ENCODE peak calls at places on chromosomes 11 and 22, in six cellular contexts. A is HCT116, T is HepG2, F is H1, S is SK-N-SH, Z is K562. E is an unnamed sample.

GRCh38 chr11:89293966-89294679 is 116.4 kb downstream of the TYR start:
- DNase-seq in F (peak; percentile 71), S (no peak), Z (no peak), A (no peak), T (no peak), E (no peak)

GRCh38 chr11:102604011-102604410 is 21.1 kb downstream of the MMP20 start:
- DNase-seq in T (no peak), S (no peak), A (no peak), Z (no peak), F (no peak), E (no peak)

GRCh38 chr22:37896181-37896592 is 9.9 kb upstream of the MICALL1 start:
- DNase-seq in S (no peak), F (no peak), Z (no peak), A (no peak), T (peak; percentile 90), E (no peak)

GRCh38 chr11:68009391-68010000 is 631 bp upstream of the ALDH3B1 start:
- DNase-seq in Z (no peak), F (no peak), T (no peak), A (no peak), S (no peak), E (no peak)

GRCh38 chr22:41907436-41908401 is 7.2 kb downstream of the SHISA8 start:
- DNase-seq in T (no peak), Z (no peak), F (no peak), A (no peak), S (no peak), E (no peak)

GRCh38 chr22:23263651-23264555 is 83.6 kb downstream of the BCR start:
- DNase-seq in S (no peak), A (no peak), F (no peak), Z (no peak), T (no peak), E (no peak)

GRCh38 chr11:61171907-61172306 is 10.7 kb upstream of the VPS37C start:
- DNase-seq in S (no peak), T (no peak), Z (no peak), A (no peak), F (no peak), E (no peak)

GRCh38 chr11:121842186-121842585 is 273.8 kb downstream of the BLID start:
- DNase-seq in T (no peak), Z (no peak), S (no peak), F (no peak), A (no peak), E (no peak)

GRCh38 chr11:114604886-114605285 is 9.3 kb upstream of the NXPE4 start:
- DNase-seq in T (no peak), A (no peak), S (no peak), F (no peak), Z (no peak), E (no peak)

GRCh38 chr11:19216709-19217374 is 15.1 kb upstream of the CSRP3 start:
- DNase-seq in T (no peak), A (no peak), S (no peak), Z (no peak), F (no peak), E (peak; percentile 85)

GRCh38 chr11:110463153-110463552 is 33.4 kb downstream of the FDX1 start:
- DNase-seq in S (peak; percentile 49), F (peak; percentile 65), T (no peak), A (no peak), Z (no peak), E (peak; percentile 68)

GRCh38 chr22:36870250-36870649 is 9.4 kb downstream of the NCF4 start:
- DNase-seq in Z (no peak), A (peak; percentile 37), T (no peak), F (no peak), S (peak; percentile 61), E (no peak)

GRCh38 chr11:33808228-33808828 is 34.0 kb upstream of the FBXO3 start:
- DNase-seq in S (peak; percentile 71), Z (peak; percentile 79), F (peak; percentile 99), A (peak; percentile 75), T (peak; percentile 63), E (peak; percentile 65)

GRCh38 chr22:39500101-39500500 is 2.0 kb upstream of the MIEF1 start:
- DNase-seq in A (no peak), F (no peak), Z (no peak), T (no peak), S (no peak), E (no peak)

GRCh38 chr22:27714076-27714475 is 87.5 kb downstream of the MN1 start:
- DNase-seq in A (no peak), F (no peak), S (no peak), T (no peak), Z (no peak), E (no peak)

DNA sequence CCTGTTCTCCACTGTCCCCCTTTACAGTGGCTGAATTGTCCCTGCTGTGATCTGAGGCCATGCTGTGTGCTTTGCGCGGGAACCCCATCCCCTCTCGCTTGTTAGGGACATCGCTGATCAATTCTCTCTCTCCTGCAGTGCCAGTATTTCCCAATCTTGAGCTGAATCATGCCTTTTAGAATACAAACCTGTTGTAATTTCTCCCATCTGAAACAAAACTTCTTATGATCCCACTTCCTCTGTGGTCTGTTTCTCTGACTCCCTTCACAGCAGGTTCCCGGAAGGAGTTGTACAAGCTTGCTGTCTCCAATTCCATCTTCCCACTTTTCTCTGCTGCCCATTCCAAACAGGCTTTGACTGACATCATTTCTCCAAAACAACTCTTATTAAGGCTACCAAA is 16.8 kb downstream of the ADAMTS15 start:
- DNase-seq in F (no peak), Z (no peak), T (no peak), S (no peak), A (no peak), E (no peak)
- TF ChIP-seq JUND in F (no peak), Z (no peak), T (no peak), S (no peak), A (no peak), E (no peak)

GRCh38 chr11:94840209-94840608 is 72.1 kb downstream of the AMOTL1 start:
- DNase-seq in S (no peak), A (no peak), F (no peak), T (no peak), Z (no peak), E (no peak)

GRCh38 chr11:94849836-94850235 is 81.7 kb downstream of the AMOTL1 start:
- DNase-seq in F (no peak), A (no peak), Z (no peak), T (no peak), S (no peak), E (no peak)

GRCh38 chr11:94844031-94844430 is 75.9 kb downstream of the AMOTL1 start:
- DNase-seq in A (no peak), Z (no peak), S (no peak), F (no peak), T (no peak), E (no peak)

DNA sequence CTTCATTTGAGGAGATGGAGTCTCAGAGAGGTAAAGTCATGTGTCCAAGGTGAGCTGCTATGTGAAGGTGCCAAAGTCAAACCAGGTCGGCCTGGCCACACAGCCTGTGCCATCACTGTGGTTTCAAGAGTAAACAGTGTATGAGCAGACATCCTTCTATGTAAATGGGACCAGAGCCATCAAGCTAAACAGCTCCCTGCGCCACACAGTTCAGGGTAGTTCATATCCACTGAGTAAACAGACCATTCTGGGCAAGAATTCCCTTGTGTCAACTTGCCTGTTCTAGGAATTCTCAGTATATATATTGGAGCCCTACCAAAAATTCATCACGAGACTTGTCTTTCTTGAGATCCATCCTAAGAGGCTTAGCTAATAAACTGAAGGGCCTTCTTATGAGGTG is 77.5 kb downstream of the AMOTL1 start:
- DNase-seq in S (no peak), T (peak; percentile 48), Z (no peak), F (no peak), A (no peak), E (peak; percentile 98)
- TF ChIP-seq JUND in S (no peak), T (no peak), Z (no peak), F (no peak), A (no peak), E (peak; percentile 71)

DNA sequence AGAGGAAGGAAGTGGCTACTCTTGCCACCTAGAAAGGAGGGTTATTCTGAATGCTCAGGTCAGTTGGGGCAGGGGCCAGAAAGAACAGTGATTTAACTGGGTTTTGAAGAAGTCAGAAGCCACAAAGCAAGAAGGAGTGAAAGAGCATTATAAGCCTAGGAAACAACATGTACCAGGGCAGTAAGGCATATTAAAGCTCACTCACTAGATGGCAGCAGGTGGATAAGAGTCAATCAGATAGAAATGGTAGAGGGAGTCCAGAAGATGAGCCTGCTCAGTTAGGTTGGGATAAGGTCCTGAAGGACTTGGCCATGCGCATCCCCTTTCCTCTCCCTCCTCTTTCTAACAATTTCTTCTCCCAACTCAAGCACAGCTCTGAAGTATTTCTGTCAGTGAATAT is 22.0 kb upstream of the PATE1 start:
- DNase-seq in S (no peak), Z (no peak), A (peak; percentile 12), T (peak; percentile 22), F (no peak), E (peak; percentile 46)
- TF ChIP-seq JUND in S (no peak), Z (no peak), A (no peak), T (no peak), F (no peak), E (no peak)

DNA sequence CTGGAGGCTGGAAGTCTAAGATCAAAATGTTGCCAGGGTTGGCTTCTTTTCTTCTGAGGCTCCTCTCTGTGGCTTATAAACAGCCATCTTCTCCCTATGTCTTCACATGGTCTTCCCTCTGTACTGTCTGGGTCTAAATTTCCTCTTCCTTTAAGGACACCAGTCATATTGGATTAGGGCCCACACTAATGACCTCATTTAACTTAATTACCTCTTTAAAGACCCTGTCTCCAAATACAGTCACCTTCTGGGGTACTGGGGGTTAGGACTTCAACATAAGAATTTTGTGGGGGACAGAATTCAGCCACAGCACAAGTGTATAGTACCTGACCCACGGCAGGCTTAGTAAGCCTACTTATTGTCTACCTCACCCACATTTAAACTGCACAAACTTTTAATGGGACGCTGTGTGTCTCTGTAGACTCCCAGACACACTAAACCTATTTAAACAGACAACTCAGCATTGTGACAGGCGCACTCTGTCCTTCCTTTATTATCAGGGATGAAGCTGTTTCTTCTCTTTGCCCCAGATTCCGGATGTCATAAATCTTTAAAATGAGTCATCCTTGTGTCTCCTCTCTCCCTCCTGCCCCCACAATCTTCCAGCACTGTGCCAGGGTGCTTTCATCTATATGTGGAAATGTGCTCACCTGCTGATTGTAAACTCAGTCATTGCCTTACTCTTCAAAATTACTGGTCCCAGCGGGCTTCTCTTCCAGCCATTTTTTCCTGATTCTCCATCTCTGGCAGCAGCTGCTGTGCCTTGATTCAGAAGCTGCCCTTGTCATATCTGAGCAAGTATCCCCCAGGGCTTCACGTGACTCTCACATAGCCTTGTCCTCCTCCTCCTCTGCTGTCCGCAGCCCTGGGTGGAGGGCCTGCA is 5.4 kb upstream of the MAPK8IP1 start:
- DNase-seq in A (no peak), T (no peak), F (no peak), S (no peak), Z (peak; percentile 31), E (no peak)
- TF ChIP-seq JUND in A (peak; percentile 56), T (no peak), F (no peak), S (peak; percentile 95), Z (peak; percentile 98), E (no peak)

GRCh38 chr11:75249704-75250103 is 9.1 kb downstream of the TPBGL start:
- DNase-seq in S (no peak), T (no peak), A (no peak), F (no peak), Z (no peak), E (no peak)
- TF ChIP-seq JUND in S (no peak), T (no peak), A (no peak), F (no peak), Z (no peak), E (no peak)

GRCh38 chr11:76185511-76185910 is 20.8 kb downstream of the WNT11 start:
- DNase-seq in A (no peak), Z (no peak), T (no peak), S (no peak), F (no peak), E (no peak)
- TF ChIP-seq JUND in A (no peak), Z (no peak), T (no peak), S (no peak), F (no peak), E (no peak)

E was measured in T47D.